ENCODE peak calls at places on chromosomes 13 and 19, in four cellular contexts. L is AG09309, F is pancreas, B is mucosa of descending colon. M is an unnamed sample.

GRCh38 chr13:108342369-108343289 is 73.1 kb downstream of the TNFSF13B start:
- DNase-seq in F (no peak), L (no peak), B (no peak), M (no peak)

GRCh38 chr13:107866666-107867623 is 348.4 kb downstream of the LIG4 start:
- DNase-seq in B (no peak), L (no peak), F (no peak), M (no peak)

GRCh38 chr19:47723573-47723923 is 10.3 kb downstream of the EHD2 start:
- DNase-seq in F (peak), B (no peak), L (peak), M (no peak)

GRCh38 chr13:27956576-27957300 is 12.4 kb downstream of the CDX2 start:
- DNase-seq in F (no peak), B (no peak), L (no peak), M (no peak)

GRCh38 chr19:39054091-39054470 is 21.7 kb upstream of the FBXO27 start:
- DNase-seq in F (no peak), L (no peak), B (no peak), M (no peak)

GRCh38 chr13:97221989-97222700 is at the start of gene MBNL2:
- DNase-seq in B (peak), F (peak), L (peak), M (peak)

GRCh38 chr19:34838248-34838647 is 65.2 kb upstream of the ZNF599 start:
- DNase-seq in F (no peak), L (no peak), B (no peak), M (no peak)

GRCh38 chr13:30148171-30148754 is 159.1 kb downstream of the KATNAL1 start:
- DNase-seq in L (no peak), F (no peak), B (no peak), M (no peak)

GRCh38 chr13:26616126-26616525 is 58.6 kb downstream of the WASF3 start:
- DNase-seq in B (no peak), F (no peak), L (peak), M (no peak)

DNA sequence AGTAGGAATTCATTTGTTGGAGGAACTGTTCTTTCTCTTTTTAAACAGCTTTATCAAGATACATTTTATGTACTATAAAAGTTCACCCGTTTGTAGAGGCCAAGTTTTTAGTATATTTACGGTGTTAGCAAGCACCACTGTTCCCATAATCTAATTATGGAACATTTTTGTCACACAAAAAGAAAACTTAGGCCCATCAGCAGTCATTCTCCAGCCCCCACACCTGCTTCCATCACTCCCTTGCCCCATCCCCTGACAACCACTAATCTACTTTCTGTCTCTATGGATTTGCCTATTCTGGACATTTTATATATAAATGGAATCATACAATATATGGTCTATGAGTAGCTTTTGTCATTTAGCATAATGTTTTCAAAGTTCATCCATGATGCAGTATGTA is 465.0 kb downstream of the DCT start:
- DNase-seq in L (no peak), B (no peak), F (no peak), M (no peak)
- H3K4me3 ChIP-seq in L (no peak), B (no peak), F (no peak), M (no peak)

DNA sequence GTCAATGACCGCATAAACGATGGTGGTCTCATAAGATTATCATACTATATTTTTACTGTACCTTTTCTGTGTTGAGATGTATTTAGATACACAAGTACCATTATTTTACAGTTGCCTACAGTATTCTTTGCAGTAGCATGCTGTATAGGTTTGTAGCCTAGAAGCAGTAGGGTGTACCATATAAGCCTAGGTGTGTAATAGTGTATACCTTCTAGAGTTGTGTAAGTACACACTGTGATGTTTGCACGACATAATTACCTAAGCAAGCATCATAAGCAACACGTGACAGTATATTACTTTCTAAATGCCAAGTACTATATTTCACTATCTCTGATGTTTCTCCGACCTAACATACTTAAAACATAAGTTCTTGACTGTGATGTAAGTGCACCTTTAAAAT is 2.7 kb downstream of the LPAR6 start:
- DNase-seq in F (no peak), B (no peak), L (no peak), M (no peak)
- H3K4me3 ChIP-seq in F (peak), B (no peak), L (peak), M (peak)

DNA sequence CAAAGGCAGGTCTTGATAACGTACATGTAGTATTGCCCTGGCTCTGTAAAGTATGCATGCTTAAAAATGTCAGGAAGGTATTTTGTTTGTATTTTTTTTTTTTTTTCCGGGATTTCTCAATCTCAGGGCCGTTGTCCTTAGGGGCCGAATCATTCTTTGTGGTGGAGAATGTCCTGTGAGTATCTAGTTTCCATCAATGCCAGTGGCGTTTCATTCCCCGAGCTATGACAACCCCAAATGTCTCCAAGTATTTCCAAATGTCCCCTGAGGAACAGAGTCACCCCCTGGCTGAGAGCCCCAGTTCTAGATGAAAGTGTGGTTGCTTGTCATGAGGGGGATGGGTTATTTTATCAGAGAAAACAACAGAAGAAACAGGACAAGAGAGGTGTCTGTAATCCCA is 68.7 kb downstream of the ACSBG2 start:
- DNase-seq in F (no peak), L (no peak), B (no peak), M (no peak)
- H3K4me3 ChIP-seq in F (no peak), L (no peak), B (no peak), M (no peak)

DNA sequence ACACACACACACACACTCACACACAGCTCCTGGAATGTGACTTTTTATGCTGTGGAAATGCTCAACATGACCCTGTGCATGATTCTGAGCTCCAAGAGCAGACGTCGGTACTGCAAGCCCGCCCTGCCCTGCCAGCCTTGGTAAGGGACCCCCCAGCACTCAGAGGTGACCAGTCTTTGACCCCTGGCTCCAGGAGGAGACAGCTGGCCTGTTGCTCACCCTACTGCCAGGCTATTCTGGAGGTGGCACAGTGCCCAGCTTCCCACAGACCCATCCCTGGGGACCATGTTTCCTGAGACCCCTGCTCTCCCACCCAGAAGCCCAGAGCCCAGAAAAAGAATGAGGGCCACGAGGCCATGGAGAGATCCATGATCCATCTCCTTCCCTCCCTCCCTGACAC is 103.1 kb upstream of the VSTM2B start:
- DNase-seq in L (no peak), F (no peak), B (no peak), M (no peak)
- H3K4me3 ChIP-seq in L (no peak), F (no peak), B (no peak), M (no peak)

GRCh38 chr13:91127995-91128394 is 219.5 kb upstream of the MIR17HG start:
- DNase-seq in L (no peak), B (no peak), F (no peak), M (no peak)

GRCh38 chr13:91122766-91123165 is 224.7 kb upstream of the MIR17HG start:
- DNase-seq in L (no peak), F (no peak), B (no peak), M (no peak)

GRCh38 chr13:91126806-91127205 is 220.7 kb upstream of the MIR17HG start:
- DNase-seq in F (no peak), B (no peak), L (no peak), M (no peak)

GRCh38 chr13:91119643-91120042 is 227.8 kb upstream of the MIR17HG start:
- DNase-seq in L (no peak), F (no peak), B (no peak), M (no peak)

GRCh38 chr13:91123456-91124127 is 223.9 kb upstream of the MIR17HG start:
- DNase-seq in F (no peak), B (no peak), L (no peak), M (no peak)
- H3K4me3 ChIP-seq in F (no peak), B (no peak), L (no peak), M (no peak)

DNA sequence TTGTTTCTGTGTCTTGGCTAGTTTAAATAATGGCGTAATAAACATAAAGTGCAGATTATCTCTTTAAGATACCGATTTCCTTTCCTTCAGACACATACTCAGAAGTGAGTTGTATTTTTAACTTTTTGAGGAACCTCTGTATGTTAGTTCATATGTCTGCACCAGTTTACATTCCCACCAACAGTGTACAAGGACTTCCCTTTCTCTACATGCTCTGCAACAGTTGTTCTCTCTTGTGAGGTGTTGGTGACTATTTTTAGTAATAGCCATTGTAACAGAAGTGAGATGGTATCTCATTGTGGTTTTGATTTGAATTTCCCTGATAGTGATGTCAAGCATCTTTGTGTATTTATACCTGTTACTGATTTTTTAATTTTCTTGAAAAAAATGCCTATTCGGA is 418.6 kb downstream of the UQCRFS1 start:
- DNase-seq in B (no peak), F (no peak), L (no peak), M (no peak)
- H3K4me3 ChIP-seq in B (no peak), F (peak), L (no peak), M (no peak)

M was measured in upper lobe of left lung.